ENCODE peak calls at places on chromosomes 5 and 9, in five cellular contexts. One of them, this sample, is unnamed.

GRCh38 chr5:6573651-6574101 is 59.2 kb downstream of the NSUN2 start:
- DNase-seq in activated T-cell treated with anti-CD3 and anti-CD28 coated beads, Interleukin-2, amount 50 U/mL, for 4 hours: no peak
- DNase-seq in nucleus accumbens: no peak
- DNase-seq in left ventricle myocardium inferior: no peak
- DNase-seq in anterior cingulate cortex: no peak
- DNase-seq in this sample: no peak

GRCh38 chr5:179228341-179229121 is 116.7 kb downstream of the ADAMTS2 start:
- DNase-seq in left ventricle myocardium inferior: no peak
- DNase-seq in nucleus accumbens: no peak
- DNase-seq in anterior cingulate cortex: no peak
- DNase-seq in activated T-cell treated with anti-CD3 and anti-CD28 coated beads, Interleukin-2, amount 50 U/mL, for 4 hours: no peak
- DNase-seq in this sample: no peak

GRCh38 chr5:90279091-90279490 is 130.5 kb downstream of the CETN3 start:
- DNase-seq in nucleus accumbens: no peak
- DNase-seq in left ventricle myocardium inferior: no peak
- DNase-seq in anterior cingulate cortex: no peak
- DNase-seq in activated T-cell treated with anti-CD3 and anti-CD28 coated beads, Interleukin-2, amount 50 U/mL, for 4 hours: no peak
- DNase-seq in this sample: no peak

GRCh38 chr5:155050384-155051019 is 36.9 kb downstream of the KIF4B start:
- DNase-seq in activated T-cell treated with anti-CD3 and anti-CD28 coated beads, Interleukin-2, amount 50 U/mL, for 4 hours: no peak
- DNase-seq in left ventricle myocardium inferior: no peak
- DNase-seq in anterior cingulate cortex: no peak
- DNase-seq in nucleus accumbens: no peak
- DNase-seq in this sample: no peak

GRCh38 chr5:178306430-178307225 is 74.0 kb upstream of the PHYKPL start:
- DNase-seq in nucleus accumbens: no peak
- DNase-seq in anterior cingulate cortex: no peak
- DNase-seq in left ventricle myocardium inferior: no peak
- DNase-seq in activated T-cell treated with anti-CD3 and anti-CD28 coated beads, Interleukin-2, amount 50 U/mL, for 4 hours: no peak
- DNase-seq in this sample: peak

GRCh38 chr9:125805057-125805456 is 57.9 kb downstream of the PBX3 start:
- DNase-seq in nucleus accumbens: no peak
- DNase-seq in left ventricle myocardium inferior: no peak
- DNase-seq in anterior cingulate cortex: no peak
- DNase-seq in activated T-cell treated with anti-CD3 and anti-CD28 coated beads, Interleukin-2, amount 50 U/mL, for 4 hours: no peak
- DNase-seq in this sample: no peak

GRCh38 chr5:57817001-57817453 is 334.4 kb upstream of the ACTBL2 start:
- DNase-seq in anterior cingulate cortex: no peak
- DNase-seq in activated T-cell treated with anti-CD3 and anti-CD28 coated beads, Interleukin-2, amount 50 U/mL, for 4 hours: no peak
- DNase-seq in nucleus accumbens: no peak
- DNase-seq in left ventricle myocardium inferior: no peak
- DNase-seq in this sample: no peak

GRCh38 chr9:91740713-91741112 is 209.3 kb downstream of the ROR2 start:
- DNase-seq in nucleus accumbens: no peak
- DNase-seq in left ventricle myocardium inferior: peak
- DNase-seq in anterior cingulate cortex: no peak
- DNase-seq in activated T-cell treated with anti-CD3 and anti-CD28 coated beads, Interleukin-2, amount 50 U/mL, for 4 hours: no peak
- DNase-seq in this sample: peak

GRCh38 chr5:128358826-128359225 is 179.2 kb downstream of the FBN2 start:
- DNase-seq in anterior cingulate cortex: no peak
- DNase-seq in nucleus accumbens: no peak
- DNase-seq in activated T-cell treated with anti-CD3 and anti-CD28 coated beads, Interleukin-2, amount 50 U/mL, for 4 hours: no peak
- DNase-seq in left ventricle myocardium inferior: no peak
- DNase-seq in this sample: no peak

GRCh38 chr5:65209341-65209740 is 272.4 kb downstream of the ADAMTS6 start:
- DNase-seq in left ventricle myocardium inferior: no peak
- DNase-seq in anterior cingulate cortex: no peak
- DNase-seq in activated T-cell treated with anti-CD3 and anti-CD28 coated beads, Interleukin-2, amount 50 U/mL, for 4 hours: no peak
- DNase-seq in nucleus accumbens: no peak
- DNase-seq in this sample: no peak

This sample was measured in Right ventricle myocardium superior.